ENCODE peak calls at places on chromosomes 12 and 14, in five cellular contexts. K is left cardiac atrium, X is cardiac fibroblast, T is K562, R is D341Med. G is an unnamed sample.

GRCh38 chr12:27865421-27865820 is 85.4 kb upstream of the MANSC4 start:
- DNase-seq in R (no peak), T (no peak), X (peak), K (no peak), G (no peak)

GRCh38 chr12:3101309-3102022 is 24.3 kb downstream of the TSPAN9 start:
- DNase-seq in X (peak), R (no peak), T (no peak), K (no peak), G (no peak)

GRCh38 chr12:6229224-6229748 is 29.1 kb downstream of the CD9 start:
- DNase-seq in K (no peak), R (no peak), T (no peak), X (no peak), G (no peak)

GRCh38 chr14:90903101-90903500 is 86.9 kb upstream of the TTC7B start:
- DNase-seq in K (peak), T (peak), X (peak), R (peak), G (peak)

GRCh38 chr14:100850841-100851585 is 25.1 kb downstream of the MEG3 start:
- DNase-seq in R (peak), T (peak), K (peak), X (no peak), G (peak)

GRCh38 chr12:53561590-53561953 is 54.3 kb upstream of the NPFF start:
- DNase-seq in X (peak), T (no peak), K (no peak), R (no peak), G (no peak)

GRCh38 chr12:100651694-100652093 is 78.2 kb downstream of the GAS2L3 start:
- DNase-seq in K (no peak), R (no peak), T (no peak), X (no peak), G (no peak)

GRCh38 chr12:27549801-27550652 is 26.0 kb downstream of the PPFIBP1 start:
- DNase-seq in T (peak), K (peak), X (peak), R (peak), G (no peak)

GRCh38 chr14:22849212-22849819 is 12.9 kb downstream of the MMP14 start:
- DNase-seq in X (peak), T (no peak), K (peak), R (peak), G (no peak)

GRCh38 chr14:71063351-71063750 is 156.1 kb downstream of the PCNX1 start:
- DNase-seq in T (no peak), X (no peak), R (no peak), K (no peak), G (no peak)

GRCh38 chr12:120725151-120725658 is 421 bp upstream of the ACADS start:
- DNase-seq in T (no peak), R (no peak), X (no peak), K (no peak), G (no peak)

GRCh38 chr12:42979746-42980145 is 390.2 kb upstream of the PRICKLE1 start:
- DNase-seq in X (no peak), R (no peak), T (no peak), K (no peak), G (no peak)

GRCh38 chr14:92409069-92409468 is 86.1 kb downstream of the SLC24A4 start:
- DNase-seq in R (no peak), K (peak), T (no peak), X (peak), G (no peak)

GRCh38 chr12:21801522-21802288 is 27.2 kb upstream of the KCNJ8 start:
- DNase-seq in T (no peak), K (no peak), X (no peak), R (no peak), G (no peak)

GRCh38 chr12:104182144-104182543 is 33.4 kb upstream of the TXNRD1 start:
- DNase-seq in T (no peak), R (no peak), X (peak), K (peak), G (no peak)

GRCh38 chr12:51011960-51012359 is 14.2 kb downstream of the SLC11A2 start:
- DNase-seq in X (no peak), K (peak), T (no peak), R (peak), G (peak)

GRCh38 chr12:56591111-56591510 is 39.0 kb downstream of the BAZ2A start:
- DNase-seq in X (no peak), R (no peak), K (no peak), T (no peak), G (peak)

GRCh38 chr14:23483216-23483854 is 13.8 kb downstream of the NGDN start:
- DNase-seq in K (no peak), T (peak), R (peak), X (peak), G (peak)

GRCh38 chr12:6115389-6115788 is 9.1 kb downstream of the VWF start:
- DNase-seq in X (no peak), T (no peak), R (no peak), K (no peak), G (no peak)

GRCh38 chr14:81384900-81385299 is 15.2 kb downstream of the STON2 start:
- DNase-seq in K (no peak), X (peak), T (no peak), R (no peak), G (no peak)

G was measured in WERI-Rb-1.